ENCODE peak calls at places on chromosome 14, in six cellular contexts. D is GM06990, H is esophagus squamous epithelium, N is foreskin fibroblast, C is IMR-90, E is uterus. W is an unnamed sample.

GRCh38 chr14:92759300-92759678 is 10.9 kb upstream of the LGMN start:
- DNase-seq in D (no peak), H (no peak), N (peak), C (peak), E (no peak), W (peak)

GRCh38 chr14:73567951-73568885 is 795 bp upstream of the ACOT2 start:
- DNase-seq in D (no peak), H (no peak), N (peak), C (peak), E (no peak), W (no peak)

GRCh38 chr14:33700052-33700451 is 250.8 kb downstream of the EGLN3 start:
- DNase-seq in D (no peak), H (no peak), N (no peak), C (no peak), E (no peak), W (no peak)

GRCh38 chr14:53528114-53528513 is 375.0 kb upstream of the DDHD1 start:
- DNase-seq in D (no peak), H (no peak), N (peak), C (peak), E (no peak), W (no peak)

GRCh38 chr14:91227183-91227628 is 17.3 kb downstream of the GPR68 start:
- DNase-seq in D (no peak), H (no peak), N (no peak), C (no peak), E (no peak), W (no peak)

GRCh38 chr14:23512156-23512555 is 39.4 kb downstream of the ZFHX2 start:
- DNase-seq in D (no peak), H (no peak), N (no peak), C (no peak), E (no peak), W (no peak)

GRCh38 chr14:51302319-51303030 is 62.4 kb downstream of the TMX1 start:
- DNase-seq in D (no peak), H (no peak), N (peak), C (no peak), E (no peak), W (no peak)

GRCh38 chr14:100372357-100373048 is 49.4 kb downstream of the SLC25A47 start:
- DNase-seq in D (no peak), H (no peak), N (no peak), C (no peak), E (no peak), W (no peak)

GRCh38 chr14:100537701-100538565 is 49.3 kb downstream of the BEGAIN start:
- DNase-seq in D (no peak), H (no peak), N (no peak), C (no peak), E (peak), W (no peak)

GRCh38 chr14:98366429-98366828 is 905.6 kb downstream of the BCL11B start:
- DNase-seq in D (no peak), H (no peak), N (no peak), C (no peak), E (no peak), W (no peak)

GRCh38 chr14:98369344-98369743 is 902.7 kb downstream of the BCL11B start:
- DNase-seq in D (no peak), H (no peak), N (no peak), C (no peak), E (no peak), W (no peak)

GRCh38 chr14:98368916-98369315 is 903.1 kb downstream of the BCL11B start:
- DNase-seq in D (no peak), H (no peak), N (no peak), C (no peak), E (no peak), W (no peak)

GRCh38 chr14:98370352-98370751 is 901.6 kb downstream of the BCL11B start:
- DNase-seq in D (no peak), H (no peak), N (no peak), C (no peak), E (no peak), W (no peak)

DNA sequence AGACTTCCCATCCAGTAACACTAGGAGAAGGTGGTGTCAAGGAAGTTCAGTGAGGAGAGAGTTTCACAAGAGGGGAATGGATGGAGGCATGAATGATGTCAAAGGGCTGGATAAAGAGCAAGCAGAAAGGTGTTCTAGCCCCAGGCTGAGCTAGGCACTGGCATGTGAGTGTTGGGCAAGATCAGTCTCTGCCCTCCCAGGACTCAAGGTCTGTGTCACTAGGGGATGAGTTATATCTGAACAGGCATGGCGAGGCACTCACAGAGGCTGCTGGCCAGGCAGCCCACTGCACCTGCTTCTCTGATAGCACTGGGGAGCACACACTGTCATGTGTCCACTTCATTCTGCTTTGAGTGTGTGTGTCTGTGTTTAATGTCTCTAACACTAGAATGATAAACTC is 903.8 kb downstream of the BCL11B start:
- DNase-seq in D (no peak), H (no peak), N (no peak), C (no peak), E (no peak), W (no peak)
- H3K4me3 ChIP-seq in D (no peak), H (no peak), N (no peak), C (no peak), E (no peak), W (no peak)

DNA sequence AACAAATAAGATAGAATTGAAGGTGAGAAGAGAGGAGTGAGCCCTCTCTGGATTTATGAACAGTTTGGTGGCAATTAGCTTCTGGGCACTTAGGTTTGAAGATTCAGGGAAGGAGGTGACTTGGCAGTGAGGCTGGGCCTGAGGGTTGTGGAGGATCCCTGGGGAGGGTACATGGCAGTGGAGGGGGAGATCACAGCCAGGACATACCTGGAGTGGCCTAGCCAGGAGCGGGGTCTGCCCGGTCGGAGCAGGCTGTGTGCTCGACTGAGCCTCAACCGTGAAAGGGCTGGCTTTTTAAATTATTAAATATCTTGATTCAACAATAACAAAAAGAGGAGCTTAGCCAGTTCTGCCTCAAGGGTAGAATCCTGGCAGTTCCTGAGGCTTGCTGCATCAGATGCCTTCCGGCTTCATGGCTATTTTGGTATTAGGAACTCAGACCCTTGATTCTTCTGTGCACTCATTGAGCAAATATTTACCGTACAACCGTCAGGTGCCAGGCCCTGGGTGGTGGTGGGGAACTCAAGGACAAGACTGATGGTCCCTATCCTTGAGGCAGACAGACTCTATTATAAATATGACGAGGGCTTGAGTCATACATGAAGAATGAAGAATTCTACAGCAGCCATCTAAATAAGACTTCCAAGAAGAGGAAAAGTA is 73.4 kb downstream of the SPTB start:
- DNase-seq in D (no peak), H (no peak), N (peak), C (peak), E (no peak), W (no peak)
- H3K4me3 ChIP-seq in D (no peak), H (no peak), N (no peak), C (no peak), E (no peak), W (no peak)

DNA sequence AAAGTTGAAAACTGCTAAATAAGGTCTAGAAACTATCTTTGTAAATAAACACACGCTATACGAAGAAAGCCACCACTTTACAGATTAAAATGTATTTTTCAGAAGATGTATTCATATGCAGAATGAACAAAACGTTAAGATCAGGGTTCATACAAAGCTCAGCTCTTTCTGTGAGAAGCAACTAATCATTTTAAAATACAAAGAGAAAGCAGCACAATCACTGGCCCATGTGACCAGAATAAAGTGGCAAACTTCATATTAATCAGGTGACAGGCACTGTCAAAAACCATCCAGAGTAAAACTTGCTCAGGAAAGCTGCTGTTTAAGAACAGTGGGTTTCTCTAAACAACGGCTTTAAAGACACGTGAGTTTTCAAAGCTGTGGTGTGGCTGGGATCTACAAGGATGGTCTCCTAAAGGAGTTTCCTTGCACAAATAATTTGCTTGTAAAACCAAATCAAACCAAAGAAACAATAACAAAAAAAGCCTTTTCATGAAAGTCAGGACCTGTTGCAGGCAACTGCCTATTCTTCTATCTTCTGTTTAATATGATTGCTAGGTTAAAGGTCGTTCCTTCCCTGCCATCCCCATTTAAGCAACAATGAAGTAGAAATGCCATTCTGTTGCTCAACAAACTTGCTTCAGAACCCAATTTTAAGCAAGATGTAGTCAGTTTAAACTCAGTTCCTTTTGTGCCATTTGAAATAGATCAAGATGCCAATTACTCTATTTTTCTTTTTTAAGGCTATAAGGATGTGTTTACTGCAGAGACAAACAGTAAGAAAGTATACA is 22.3 kb downstream of the SEL1L start:
- DNase-seq in D (no peak), H (no peak), N (no peak), C (no peak), E (no peak), W (no peak)
- H3K4me3 ChIP-seq in D (no peak), H (no peak), N (no peak), C (no peak), E (no peak), W (no peak)

GRCh38 chr14:69366761-69367160 is 31.3 kb downstream of the ERH start:
- DNase-seq in D (no peak), H (no peak), N (no peak), C (no peak), E (no peak), W (no peak)
- H3K4me3 ChIP-seq in D (no peak), H (no peak), N (no peak), C (no peak), E (no peak), W (no peak)

DNA sequence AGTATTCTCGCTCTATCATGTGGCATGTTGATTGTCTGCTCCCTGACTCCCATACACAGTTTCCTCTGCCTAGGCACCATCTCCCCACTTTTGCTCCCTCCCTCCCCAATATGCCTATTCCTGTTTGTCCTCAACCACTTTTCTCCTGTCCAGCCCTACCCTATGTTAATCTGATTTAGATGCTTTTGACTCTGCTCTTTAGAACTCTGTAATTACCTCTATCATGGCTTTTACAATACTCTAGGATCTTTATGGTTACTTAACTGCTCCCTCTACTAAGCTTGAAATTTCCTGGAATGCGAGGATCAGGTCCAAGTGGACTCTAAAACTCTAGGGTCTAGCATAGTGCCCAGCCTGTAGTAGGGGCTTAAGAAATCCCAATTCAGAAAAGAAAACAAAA is 68.6 kb downstream of the TGFB3 start:
- DNase-seq in D (no peak), H (no peak), N (no peak), C (no peak), E (no peak), W (no peak)
- H3K4me3 ChIP-seq in D (no peak), H (no peak), N (no peak), C (no peak), E (no peak), W (no peak)

DNA sequence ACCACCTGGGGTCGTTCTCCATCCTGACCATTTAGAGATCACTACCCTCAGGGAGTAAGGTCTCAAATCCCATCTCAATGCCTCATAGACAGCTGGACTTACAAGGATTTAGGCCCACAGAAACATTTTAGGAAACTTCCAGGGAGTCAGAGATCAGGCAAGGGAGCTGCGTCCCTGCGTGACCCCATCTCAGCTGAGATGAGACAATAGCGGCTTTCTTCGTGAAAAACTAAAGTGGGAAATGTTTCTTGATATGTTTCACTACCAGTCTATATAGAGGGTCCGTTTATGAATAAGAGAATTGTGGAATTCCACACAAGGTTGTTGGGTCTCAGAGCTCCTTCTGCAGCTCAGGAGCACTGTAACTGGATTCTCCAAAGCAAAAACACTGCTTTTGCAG is 105.1 kb downstream of the VCPKMT start:
- DNase-seq in D (no peak), H (no peak), N (no peak), C (no peak), E (no peak), W (no peak)
- H3K4me3 ChIP-seq in D (no peak), H (no peak), N (no peak), C (no peak), E (no peak), W (no peak)